ENCODE peak calls at places on chromosomes 4 and X, in ten cellular contexts. B is right cardiac atrium; Y is stimulated activated CD8-positive, alpha-beta memory T cell treated with anti-CD3 and anti-CD28 coated beads, Interleukin-4, amount 100 ng/mL, for 4 hours; W is HT1080; M is NCI-H2081; P is GM13977; T is body of pancreas; N is tibial artery; F is EL; X is tibial nerve. J is an unnamed sample.

GRCh38 chr4:176383273-176384077 is 63.7 kb downstream of the SPCS3 start:
- DNase-seq in B (no peak), Y (no peak), W (peak; percentile 55), M (no peak), P (no peak), T (no peak), N (no peak), F (no peak), X (no peak), J (no peak)

GRCh38 chr4:96652821-96653220 is 812.9 kb downstream of the PDHA2 start:
- DNase-seq in B (no peak), Y (no peak), W (no peak), M (no peak), P (no peak), T (no peak), N (no peak), F (no peak), X (no peak), J (no peak)

GRCh38 chrX:8731579-8732395 is at the start of gene ANOS1:
- DNase-seq in B (peak; percentile 91), Y (no peak), W (peak; percentile 62), M (peak; percentile 9), P (no peak), T (peak; percentile 21), N (no peak), F (peak; percentile 41), X (peak; percentile 23), J (no peak)

GRCh38 chr4:67480810-67481209 is 64.5 kb downstream of the CENPC start:
- DNase-seq in B (no peak), Y (no peak), W (no peak), M (no peak), P (no peak), T (no peak), N (no peak), F (no peak), X (no peak), J (no peak)

GRCh38 chr4:170775851-170776250 is 686.1 kb upstream of the AADAT start:
- DNase-seq in B (peak; percentile 23), Y (no peak), W (no peak), M (no peak), P (no peak), T (no peak), N (no peak), F (no peak), X (no peak), J (no peak)

GRCh38 chr4:101420661-101421060 is 73.3 kb upstream of the PPP3CA start:
- DNase-seq in B (no peak), Y (no peak), W (no peak), M (no peak), P (no peak), T (no peak), N (no peak), F (no peak), X (no peak), J (no peak)

GRCh38 chr4:83961575-83961974 is 425.7 kb downstream of the GPAT3 start:
- DNase-seq in B (no peak), Y (no peak), W (peak; percentile 49), M (no peak), P (no peak), T (no peak), N (no peak), F (peak; percentile 34), X (no peak), J (no peak)

GRCh38 chr4:24659241-24659961 is 75.0 kb upstream of the DHX15 start:
- DNase-seq in B (no peak), Y (no peak), W (no peak), M (peak; percentile 59), P (no peak), T (no peak), N (no peak), F (no peak), X (no peak), J (no peak)

GRCh38 chr4:70236125-70236524 is 6.3 kb upstream of the CSN3 start:
- DNase-seq in B (no peak), Y (no peak), W (no peak), M (no peak), P (no peak), T (no peak), N (no peak), F (no peak), X (no peak), J (no peak)

GRCh38 chr4:6332042-6332668 is 62.5 kb downstream of the WFS1 start:
- DNase-seq in B (peak; percentile 39), Y (no peak), W (no peak), M (no peak), P (peak; percentile 62), T (no peak), N (no peak), F (peak; percentile 30), X (no peak), J (no peak)

GRCh38 chrX:10006086-10006485 is 38.9 kb downstream of the CLDN34 start:
- DNase-seq in B (no peak), Y (no peak), W (no peak), M (no peak), P (no peak), T (no peak), N (no peak), F (no peak), X (no peak), J (no peak)

GRCh38 chr4:185280608-185281007 is 71.2 kb downstream of the SNX25 start:
- DNase-seq in B (no peak), Y (no peak), W (no peak), M (peak; percentile 53), P (no peak), T (no peak), N (no peak), F (no peak), X (no peak), J (no peak)

GRCh38 chr4:53684448-53684847 is 93.2 kb upstream of the LNX1 start:
- DNase-seq in B (no peak), Y (no peak), W (no peak), M (no peak), P (no peak), T (no peak), N (no peak), F (no peak), X (no peak), J (no peak)

J was measured in esophagus muscularis mucosa.